ENCODE peak calls at places on chromosomes 13 and 19, in nine cellular contexts. N, R, S, P, B, M, T, F and W are unnamed samples.

GRCh38 chr13:48151766-48152165 is 56.9 kb upstream of the MED4 start:
- DNase-seq in N (no peak), R (no peak), S (no peak), P (peak), B (no peak), M (no peak), T (no peak), F (no peak), W (no peak)

GRCh38 chr19:38213911-38214625 is 10.0 kb downstream of the DPF1 start:
- DNase-seq in N (peak), R (peak), S (peak), P (peak), B (no peak), M (peak), T (peak), F (peak), W (peak)

GRCh38 chr19:3302755-3303154 is 63.6 kb upstream of the NFIC start:
- DNase-seq in N (no peak), R (peak), S (peak), P (no peak), B (no peak), M (no peak), T (peak), F (no peak), W (no peak)

GRCh38 chr13:29594310-29594709 is 1.2 kb downstream of the SLC7A1 start:
- DNase-seq in N (peak), R (peak), S (no peak), P (no peak), B (peak), M (peak), T (peak), F (no peak), W (peak)

GRCh38 chr13:25170554-25171107 is 1.5 kb downstream of the AMER2 start:
- DNase-seq in N (no peak), R (peak), S (no peak), P (no peak), B (peak), M (no peak), T (no peak), F (peak), W (no peak)

GRCh38 chr13:97849305-97849704 is 104.2 kb upstream of the IPO5 start:
- DNase-seq in N (peak), R (peak), S (peak), P (no peak), B (peak), M (peak), T (peak), F (no peak), W (peak)

GRCh38 chr13:92345627-92346026 is 881.0 kb upstream of the GPC6 start:
- DNase-seq in N (no peak), R (no peak), S (no peak), P (no peak), B (no peak), M (no peak), T (no peak), F (no peak), W (no peak)

GRCh38 chr19:10808937-10809655 is 26.9 kb downstream of the TMED1 start:
- DNase-seq in N (peak), R (no peak), S (peak), P (peak), B (no peak), M (no peak), T (no peak), F (no peak), W (peak)

GRCh38 chr13:31198524-31198923 is 1.3 kb upstream of the B3GLCT start:
- DNase-seq in N (no peak), R (no peak), S (peak), P (no peak), B (no peak), M (no peak), T (no peak), F (no peak), W (no peak)

GRCh38 chr19:10183926-10184325 is 10.8 kb downstream of the DNMT1 start:
- DNase-seq in N (no peak), R (no peak), S (no peak), P (no peak), B (no peak), M (no peak), T (no peak), F (no peak), W (no peak)

GRCh38 chr13:73025212-73026012 is 33.4 kb upstream of the KLF5 start:
- DNase-seq in N (no peak), R (no peak), S (no peak), P (no peak), B (no peak), M (no peak), T (no peak), F (no peak), W (peak)

GRCh38 chr19:771332-771785 is 20.4 kb downstream of the MISP start:
- DNase-seq in N (peak), R (peak), S (peak), P (no peak), B (peak), M (no peak), T (peak), F (no peak), W (peak)
- TF ChIP-seq CTCF in N (peak), R (peak), S (peak), P (peak), B (peak), M (peak), T (peak), F (peak), W (peak)

GRCh38 chr19:860481-861098 is 1.1 kb downstream of the CFD start:
- DNase-seq in N (peak), R (peak), S (peak), P (no peak), B (peak), M (no peak), T (peak), F (no peak), W (peak)

GRCh38 chr19:861099-861755 is 1.8 kb downstream of the CFD start:
- DNase-seq in N (no peak), R (no peak), S (no peak), P (no peak), B (no peak), M (no peak), T (no peak), F (no peak), W (no peak)

GRCh38 chr19:862529-863304 is 3.3 kb downstream of the CFD start:
- DNase-seq in N (no peak), R (peak), S (no peak), P (no peak), B (peak), M (no peak), T (peak), F (no peak), W (peak)

GRCh38 chr19:861756-862528 is 2.5 kb downstream of the CFD start:
- DNase-seq in N (peak), R (peak), S (peak), P (no peak), B (peak), M (no peak), T (peak), F (no peak), W (no peak)

DNA sequence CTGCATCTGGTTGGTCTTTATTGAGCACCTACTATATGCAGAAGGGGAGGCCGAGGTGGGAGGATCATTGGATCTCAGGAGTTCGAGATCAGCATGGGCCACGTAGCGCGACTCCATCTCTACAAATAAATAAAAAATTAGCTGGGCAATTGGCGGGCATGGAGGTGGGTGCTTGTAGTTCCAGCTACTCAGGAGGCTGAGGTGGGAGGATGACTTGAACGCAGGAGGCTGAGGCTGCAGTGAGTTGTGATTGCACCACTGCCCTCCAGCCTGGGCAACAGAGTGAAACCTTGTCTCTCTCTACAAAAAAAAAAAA is 3.8 kb downstream of the CFD start:
- DNase-seq in N (no peak), R (no peak), S (no peak), P (no peak), B (no peak), M (no peak), T (no peak), F (no peak), W (no peak)
- H3K4me3 ChIP-seq in N (no peak), R (peak), S (no peak), P (no peak), B (no peak), M (no peak), T (no peak), F (no peak), W (no peak)

GRCh38 chr19:5680437-5681368 is at the start of the genes HSD11B1L and MICOS13:
- DNase-seq in N (peak), R (peak), S (peak), P (peak), B (peak), M (peak), T (peak), F (peak), W (peak)

GRCh38 chr19:5679289-5680082 is 830 bp downstream of the MICOS13 start:
- DNase-seq in N (no peak), R (no peak), S (peak), P (no peak), B (peak), M (no peak), T (no peak), F (no peak), W (no peak)

GRCh38 chr19:5678071-5678682 is 2.1 kb downstream of the MICOS13 start:
- DNase-seq in N (no peak), R (no peak), S (no peak), P (no peak), B (peak), M (no peak), T (no peak), F (no peak), W (no peak)

GRCh38 chr19:5681446-5682292 is 842 bp downstream of the HSD11B1L start:
- DNase-seq in N (no peak), R (no peak), S (no peak), P (no peak), B (peak), M (no peak), T (no peak), F (no peak), W (no peak)

DNA sequence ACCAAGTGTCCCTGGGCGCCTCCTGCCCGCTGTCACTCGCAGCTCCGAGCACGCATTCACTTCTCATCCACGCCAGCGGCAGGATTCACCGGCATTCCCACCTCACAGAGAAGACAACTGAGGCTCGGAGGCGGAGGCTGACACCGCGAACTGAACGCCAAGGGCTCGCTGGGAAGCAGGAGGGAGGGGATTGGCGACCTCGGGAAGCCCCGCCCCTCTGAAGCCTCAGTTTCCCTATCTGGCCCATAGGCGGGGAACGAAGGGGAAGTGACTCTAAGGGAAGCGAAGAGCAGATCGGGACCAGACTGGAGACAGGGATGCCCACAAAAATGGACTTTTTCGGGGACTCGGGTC is 256 bp downstream of the MICOS13 start:
- DNase-seq in N (no peak), R (peak), S (no peak), P (no peak), B (no peak), M (no peak), T (no peak), F (no peak), W (peak)
- TF ChIP-seq CTCF in N (no peak), R (no peak), S (no peak), P (no peak), B (no peak), M (no peak), T (no peak), F (no peak), W (no peak)

GRCh38 chr13:27969073-27969865 is at the start of gene CDX2:
- DNase-seq in N (no peak), R (peak), S (peak), P (no peak), B (peak), M (no peak), T (no peak), F (no peak), W (no peak)
- H3K4me3 ChIP-seq in N (peak), R (peak), S (peak), P (no peak), B (no peak), M (no peak), T (no peak), F (no peak), W (no peak)

GRCh38 chr19:45931055-45931454 is 16.5 kb upstream of the NANOS2 start:
- DNase-seq in N (no peak), R (no peak), S (no peak), P (no peak), B (no peak), M (no peak), T (no peak), F (no peak), W (no peak)
- TF ChIP-seq CTCF in N (no peak), R (peak), S (no peak), P (no peak), B (peak), M (no peak), T (no peak), F (no peak), W (no peak)

DNA sequence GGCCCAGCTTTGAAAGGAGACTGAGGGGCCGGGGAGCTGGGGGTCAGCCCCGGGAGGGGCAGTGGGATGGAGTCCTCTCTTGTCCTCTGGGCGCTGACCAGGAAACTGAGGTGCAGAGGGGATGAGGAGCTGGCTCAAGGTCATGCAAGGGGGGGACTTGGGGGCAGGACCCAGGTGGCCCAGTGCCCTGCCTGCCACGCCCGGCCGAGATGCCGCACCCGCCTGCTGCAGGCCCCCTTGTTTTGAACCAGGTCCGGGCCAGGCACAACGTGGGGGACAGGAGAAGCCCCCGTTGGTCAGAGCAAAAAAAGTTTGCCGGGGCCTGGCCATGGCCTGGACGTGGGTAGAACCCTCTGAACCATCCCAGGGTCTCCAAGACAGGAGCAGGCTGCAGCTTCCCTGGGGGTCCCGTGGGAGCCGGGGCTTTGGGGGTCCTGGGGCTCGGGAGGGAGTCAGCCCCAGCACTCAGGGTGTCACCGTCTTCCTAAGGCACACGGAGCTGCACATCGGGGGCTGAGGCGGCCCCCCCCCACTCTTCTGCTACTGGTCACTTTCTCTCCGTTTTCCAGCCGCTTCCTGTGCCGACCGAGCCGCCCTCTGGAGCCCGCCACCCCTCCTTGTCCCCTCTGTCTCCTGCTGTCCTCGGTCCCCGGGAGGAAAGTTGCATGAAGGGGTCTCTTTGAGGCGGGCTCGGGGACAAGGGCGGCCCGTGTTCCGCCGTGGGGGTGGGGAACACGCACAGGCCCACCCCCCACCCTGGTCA is 1.4 kb downstream of the EFNA2 start:
- DNase-seq in N (no peak), R (no peak), S (no peak), P (no peak), B (no peak), M (no peak), T (no peak), F (no peak), W (no peak)
- H3K4me3 ChIP-seq in N (no peak), R (peak), S (no peak), P (peak), B (peak), M (no peak), T (no peak), F (peak), W (no peak)

DNA sequence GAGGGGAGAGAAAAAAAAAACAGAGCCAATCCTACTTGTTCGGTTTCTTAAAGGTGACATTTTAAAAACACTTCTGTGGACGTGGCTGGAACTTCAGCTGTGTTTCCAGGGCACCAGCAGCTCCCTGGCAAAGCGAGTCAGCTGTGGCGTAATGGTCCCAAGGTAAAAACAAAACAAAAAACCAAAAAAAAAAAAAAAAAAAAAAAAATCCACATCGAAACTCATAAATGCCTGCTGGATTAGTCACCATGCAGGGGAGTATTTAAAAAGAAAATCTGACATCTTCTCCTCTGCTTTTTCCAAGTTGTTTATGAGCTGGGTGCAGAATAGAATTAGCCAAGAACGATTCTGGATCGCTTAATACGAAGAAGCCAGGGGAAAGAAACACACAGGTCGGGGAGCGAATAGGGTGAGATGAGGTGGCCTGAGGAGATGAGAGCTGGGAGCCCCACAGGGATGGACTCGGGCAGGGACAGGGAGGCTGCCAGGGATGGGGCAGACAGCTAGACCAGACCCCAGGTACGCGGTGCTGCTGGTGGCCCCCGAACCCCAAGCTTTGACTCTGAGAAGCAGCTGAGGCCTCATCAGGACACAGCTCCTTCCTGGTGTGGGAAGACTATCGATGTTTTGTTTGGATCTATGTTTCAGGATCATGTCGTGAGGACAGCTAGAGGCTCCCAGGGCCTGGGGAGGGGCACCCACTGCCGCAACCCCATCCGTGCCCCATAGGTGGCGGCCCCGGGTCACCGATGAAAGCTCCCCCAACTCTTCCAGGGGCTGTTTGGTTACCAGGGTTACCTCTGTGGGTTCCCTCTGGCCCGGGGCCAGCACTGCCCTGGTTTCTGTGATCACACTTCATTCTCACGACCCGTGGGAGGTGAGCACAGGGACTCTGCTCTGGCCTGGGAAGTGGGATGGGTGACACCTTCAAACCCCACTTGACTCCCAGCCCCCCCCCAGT is 3.1 kb upstream of the CTXN1 start:
- DNase-seq in N (peak), R (peak), S (peak), P (peak), B (peak), M (peak), T (peak), F (no peak), W (peak)
- TF ChIP-seq CTCF in N (peak), R (peak), S (peak), P (peak), B (peak), M (peak), T (peak), F (no peak), W (peak)

DNA sequence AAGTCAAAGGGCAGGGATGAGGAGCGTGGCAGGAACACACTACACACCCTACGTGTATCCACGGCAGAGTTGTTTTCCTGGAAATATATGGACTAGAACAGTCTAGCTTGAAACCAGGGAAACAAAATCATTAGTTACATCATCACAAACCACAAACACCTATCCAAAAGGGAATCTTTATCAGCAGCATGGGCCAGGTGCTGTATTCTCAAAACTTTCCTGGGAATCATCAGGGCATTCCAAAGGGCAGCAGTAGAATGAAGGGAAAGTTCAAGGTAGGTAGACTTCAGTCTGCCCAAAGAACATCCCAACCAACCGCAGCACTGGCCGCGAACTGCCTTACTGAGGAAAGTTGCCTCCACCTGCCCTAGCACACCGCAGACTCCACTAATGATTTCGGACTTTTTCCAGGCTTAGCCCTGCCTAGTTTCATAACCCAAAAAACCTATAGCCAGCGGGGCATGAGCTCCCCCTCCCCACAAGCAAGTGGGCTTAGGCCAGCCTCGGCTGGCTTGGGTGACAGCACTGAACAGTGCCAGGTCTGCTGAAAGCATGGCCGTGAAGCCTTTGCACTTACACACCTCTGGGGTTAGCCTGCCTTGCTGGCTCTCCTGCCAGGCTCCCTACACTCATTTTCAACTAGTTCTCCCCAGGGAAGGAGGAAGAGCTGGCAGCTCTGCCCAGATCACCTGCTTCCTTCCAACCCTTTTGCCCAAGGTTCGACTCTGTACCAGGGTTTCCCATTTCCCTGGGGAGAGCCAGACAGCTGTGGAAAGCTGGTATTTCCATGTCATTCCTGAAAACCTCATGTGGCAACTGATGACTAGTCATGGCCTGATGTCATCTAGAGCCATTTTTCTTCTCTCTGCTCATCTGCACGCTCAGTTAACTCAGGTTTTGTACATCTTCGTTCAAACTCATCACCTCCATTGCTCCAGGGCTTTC is 77.3 kb upstream of the UBAC2 start:
- DNase-seq in N (no peak), R (no peak), S (no peak), P (no peak), B (no peak), M (no peak), T (no peak), F (no peak), W (peak)
- H3K4me3 ChIP-seq in N (no peak), R (no peak), S (no peak), P (no peak), B (no peak), M (no peak), T (no peak), F (no peak), W (no peak)

DNA sequence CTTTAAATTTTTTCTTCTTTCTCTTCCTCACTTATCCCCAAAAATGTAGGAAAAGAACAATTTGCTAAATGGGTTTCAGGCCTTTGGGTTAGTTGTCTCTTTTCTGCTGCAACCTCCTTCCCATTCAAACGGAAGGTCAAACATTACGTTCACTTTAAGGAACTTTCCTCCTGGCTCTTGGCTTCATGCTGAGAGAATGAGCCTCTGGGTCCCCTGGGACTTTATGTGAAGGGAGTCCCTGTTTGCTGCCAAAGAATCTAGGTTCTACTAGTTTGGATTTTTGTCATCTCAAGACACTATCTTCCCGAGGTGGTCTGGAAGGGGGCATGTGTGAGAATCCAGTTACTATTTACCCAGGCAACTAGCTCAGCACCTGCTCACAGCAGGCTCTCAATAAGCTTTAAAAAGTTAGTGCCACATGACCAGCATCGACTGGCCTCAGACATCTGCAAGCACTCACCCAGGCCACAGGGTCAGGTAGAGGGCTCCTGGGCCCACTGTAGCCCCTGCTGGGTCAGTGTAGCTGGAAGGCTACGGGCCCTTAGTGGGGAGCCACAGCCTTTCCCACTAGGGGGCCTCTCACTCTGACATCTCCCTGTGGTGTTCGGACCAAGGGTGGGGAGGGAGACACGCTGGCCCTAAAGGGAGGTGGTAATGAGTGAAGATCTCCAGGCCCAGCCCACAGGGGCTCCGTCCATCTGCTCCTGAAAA is 40.5 kb downstream of the FAM124A start:
- DNase-seq in N (no peak), R (no peak), S (peak), P (no peak), B (no peak), M (no peak), T (peak), F (no peak), W (no peak)
- TF ChIP-seq CTCF in N (peak), R (peak), S (peak), P (peak), B (peak), M (no peak), T (peak), F (peak), W (peak)